ENCODE peak calls at places on chromosomes 2 and 18, in five cellular contexts. L is mesothelial cell of epicardium, V is neural crest cell, W is RWPE1, E is epithelial cell of esophagus. N is an unnamed sample.

GRCh38 chr18:51867767-51868166 is 472.2 kb upstream of the DCC start:
- DNase-seq in W (no peak), V (peak), L (peak), E (peak), N (no peak)

GRCh38 chr18:48140738-48141137 is 210.3 kb upstream of the SMAD2 start:
- DNase-seq in E (no peak), V (no peak), W (no peak), L (no peak), N (no peak)

GRCh38 chr18:6057604-6058003 is 162.3 kb upstream of the TMEM200C start:
- DNase-seq in V (no peak), E (no peak), W (no peak), L (no peak), N (no peak)

GRCh38 chr2:207854484-207855386 is 85.0 kb upstream of the FZD5 start:
- DNase-seq in W (no peak), L (no peak), E (no peak), V (no peak), N (no peak)

GRCh38 chr2:229237270-229237669 is 33.8 kb downstream of the PID1 start:
- DNase-seq in V (no peak), L (no peak), W (no peak), E (no peak), N (no peak)

GRCh38 chr18:73646196-73646595 is 501.4 kb downstream of the FBXO15 start:
- DNase-seq in L (no peak), E (peak), V (no peak), W (no peak), N (no peak)

GRCh38 chr2:109715302-109715937 is 78.7 kb upstream of the RGPD5 start:
- DNase-seq in E (peak), V (no peak), L (peak), W (peak), N (no peak)

GRCh38 chr2:137291810-137292209 is 526.5 kb downstream of the THSD7B start:
- DNase-seq in E (no peak), V (no peak), L (no peak), W (no peak), N (no peak)

GRCh38 chr2:75559633-75560021 is 1.1 kb downstream of the EVA1A start:
- DNase-seq in V (no peak), E (no peak), W (no peak), L (no peak), N (no peak)

GRCh38 chr2:222738759-222739292 is 67.4 kb downstream of the MOGAT1 start:
- DNase-seq in L (no peak), W (no peak), V (no peak), E (no peak), N (no peak)

GRCh38 chr18:24862225-24862893 is 401.9 kb downstream of the HRH4 start:
- DNase-seq in L (no peak), E (no peak), W (no peak), V (peak), N (no peak)

GRCh38 chr18:73639788-73640187 is 507.8 kb downstream of the FBXO15 start:
- DNase-seq in L (no peak), E (no peak), V (no peak), W (no peak), N (no peak)

GRCh38 chr2:200798519-200798918 is 13.2 kb upstream of the BZW1 start:
- DNase-seq in V (no peak), W (no peak), L (no peak), E (no peak), N (no peak)

GRCh38 chr2:27282892-27283291 is 663 bp downstream of the TRIM54 start:
- DNase-seq in E (peak), V (no peak), L (no peak), W (no peak), N (no peak)

GRCh38 chr18:74596959-74597661 is 560 bp upstream of the ZNF407 start:
- DNase-seq in E (no peak), W (peak), V (peak), L (peak), N (peak)

GRCh38 chr2:222673883-222674282 is 2.4 kb downstream of the MOGAT1 start:
- DNase-seq in L (no peak), E (no peak), V (no peak), W (no peak), N (no peak)

GRCh38 chr2:138777996-138778395 is 2.2 kb downstream of the NXPH2 start:
- DNase-seq in E (no peak), L (no peak), V (no peak), W (no peak), N (no peak)

GRCh38 chr18:13403786-13404549 is 185.4 kb downstream of the LDLRAD4 start:
- DNase-seq in E (no peak), W (no peak), V (no peak), L (no peak), N (no peak)

GRCh38 chr2:154143105-154143504 is 271.4 kb downstream of the GALNT13 start:
- DNase-seq in W (no peak), V (no peak), E (no peak), L (no peak), N (no peak)

GRCh38 chr18:11518788-11519685 is 90.4 kb upstream of the SLC35G4 start:
- DNase-seq in E (peak), W (peak), L (peak), V (peak), N (no peak)

GRCh38 chr18:12770469-12771219 is 67.8 kb downstream of the PSMG2 start:
- DNase-seq in L (no peak), W (peak), E (peak), V (no peak), N (no peak)

GRCh38 chr2:120737802-120738516 is 2.3 kb downstream of the GLI2 start:
- DNase-seq in V (no peak), W (no peak), E (peak), L (no peak), N (no peak)

GRCh38 chr2:164826293-164827243 is 15.1 kb downstream of the COBLL1 start:
- DNase-seq in V (no peak), E (peak), W (peak), L (no peak), N (no peak)

GRCh38 chr18:36247036-36247435 is 50.5 kb upstream of the FHOD3 start:
- DNase-seq in W (no peak), L (no peak), E (peak), V (no peak), N (no peak)

GRCh38 chr2:46963961-46964673 is 48.5 kb upstream of the MCFD2 start:
- DNase-seq in W (peak), E (peak), L (no peak), V (no peak), N (no peak)

GRCh38 chr18:47287911-47288635 is 36.6 kb upstream of the SKOR2 start:
- DNase-seq in L (no peak), V (no peak), E (no peak), W (no peak), N (no peak)

GRCh38 chr2:121089005-121089510 is 195.9 kb downstream of the TFCP2L1 start:
- DNase-seq in V (no peak), W (no peak), E (no peak), L (no peak), N (no peak)

GRCh38 chr2:108324531-108325256 is 36.0 kb downstream of the SULT1C2 start:
- DNase-seq in L (no peak), W (peak), E (peak), V (no peak), N (no peak)

GRCh38 chr18:79519751-79520472 is 124.2 kb downstream of the NFATC1 start:
- DNase-seq in V (no peak), L (no peak), E (no peak), W (no peak), N (peak)

GRCh38 chr2:241314181-241314932 is 1.1 kb downstream of the HDLBP start:
- DNase-seq in E (peak), V (no peak), L (no peak), W (peak), N (peak)

GRCh38 chr18:26082475-26082874 is 7.9 kb downstream of the SS18 start:
- DNase-seq in V (no peak), L (no peak), W (no peak), E (peak), N (no peak)

DNA sequence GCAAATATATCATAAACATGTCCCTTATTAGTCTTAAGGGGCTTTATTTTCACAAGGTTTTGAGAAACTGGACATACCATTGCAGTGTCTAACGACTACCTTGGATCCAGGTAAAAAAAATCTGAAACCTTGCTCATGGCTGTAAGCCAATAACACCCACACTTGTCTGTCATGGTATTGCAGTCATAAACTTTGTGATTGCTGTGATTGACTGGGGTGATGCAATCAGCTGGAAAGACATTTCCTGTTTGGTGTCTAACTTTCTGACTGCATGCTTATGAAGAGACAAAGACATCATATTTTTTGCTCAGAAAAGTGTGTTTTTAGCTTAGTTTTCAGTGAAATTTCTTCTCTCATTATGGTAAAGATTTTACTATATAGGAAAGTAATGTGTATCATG is 635.0 kb downstream of the TSN start:
- DNase-seq in W (peak), L (no peak), V (no peak), E (peak), N (no peak)
- TF ChIP-seq CTCF in W (no peak), L (no peak), V (no peak), E (no peak), N (no peak)

GRCh38 chr2:197152451-197153228 is 157.9 kb downstream of the ANKRD44 start:
- DNase-seq in V (no peak), L (no peak), W (no peak), E (no peak), N (no peak)
- TF ChIP-seq CTCF in V (no peak), L (no peak), W (no peak), E (no peak), N (no peak)

GRCh38 chr18:49175071-49175470 is 224.3 kb upstream of the SMAD7 start:
- DNase-seq in W (no peak), L (no peak), V (no peak), E (no peak), N (no peak)

GRCh38 chr18:49177071-49177470 is 226.3 kb upstream of the SMAD7 start:
- DNase-seq in V (no peak), L (no peak), W (no peak), E (no peak), N (no peak)

GRCh38 chr18:49172246-49172645 is 221.5 kb upstream of the SMAD7 start:
- DNase-seq in V (no peak), E (no peak), L (no peak), W (no peak), N (no peak)

GRCh38 chr18:49175476-49175875 is 224.7 kb upstream of the SMAD7 start:
- DNase-seq in E (no peak), V (no peak), L (no peak), W (no peak), N (no peak)

GRCh38 chr18:49174478-49174877 is 223.7 kb upstream of the SMAD7 start:
- DNase-seq in L (no peak), V (no peak), E (peak), W (no peak), N (no peak)
- TF ChIP-seq CTCF in L (no peak), V (no peak), E (no peak), W (no peak), N (no peak)

DNA sequence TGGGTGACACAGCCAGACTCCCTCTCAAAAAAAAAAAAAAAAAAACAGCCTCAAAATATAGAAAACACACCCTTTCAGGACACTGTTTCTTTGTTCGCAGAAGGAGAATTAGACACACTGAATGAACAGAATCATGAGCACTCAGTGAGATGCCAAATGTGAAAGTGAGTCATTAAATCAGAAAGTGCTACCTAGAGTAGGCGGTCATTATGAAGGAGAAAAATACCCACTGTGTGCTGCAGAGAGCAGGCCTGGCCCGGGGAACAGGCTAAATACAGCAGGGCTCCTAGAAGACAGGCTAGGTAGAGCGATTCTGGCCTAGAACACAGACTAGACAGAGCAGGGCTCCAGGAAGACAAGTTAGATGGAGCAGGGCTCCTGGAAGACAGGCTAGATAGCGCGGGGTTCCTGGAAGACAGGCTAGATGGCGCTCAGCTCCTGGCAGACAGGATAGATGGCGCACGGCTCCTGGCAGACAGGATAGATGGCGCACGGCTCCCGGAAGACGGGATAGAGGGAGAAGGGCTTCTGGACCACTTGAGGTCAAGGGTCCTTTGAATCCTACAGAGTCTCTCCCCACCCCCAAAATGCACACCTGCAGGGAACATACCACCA is 43.3 kb upstream of the SLC66A3 start:
- DNase-seq in E (no peak), W (no peak), L (no peak), V (no peak), N (no peak)
- TF ChIP-seq CTCF in E (no peak), W (no peak), L (no peak), V (no peak), N (no peak)

GRCh38 chr2:58447586-58447985 is 206.5 kb upstream of the FANCL start:
- DNase-seq in E (peak), V (no peak), L (no peak), W (peak), N (no peak)

GRCh38 chr2:58448065-58448507 is 207.0 kb upstream of the FANCL start:
- DNase-seq in E (peak), V (peak), W (peak), L (peak), N (peak)

GRCh38 chr2:58448845-58449244 is 207.7 kb upstream of the FANCL start:
- DNase-seq in V (no peak), W (no peak), E (no peak), L (no peak), N (no peak)

GRCh38 chr2:58449286-58450010 is 208.3 kb upstream of the FANCL start:
- DNase-seq in W (no peak), L (no peak), V (no peak), E (peak), N (no peak)
- TF ChIP-seq CTCF in W (no peak), L (no peak), V (peak), E (no peak), N (peak)

N was measured in dorsolateral prefrontal cortex.